ENCODE peak calls at places on chromosomes 6 and 20, in four cellular contexts. G is NT2/D1, P is GM12878, J is HepG2. S is an unnamed sample.

GRCh38 chr6:118660218-118660569 is 8.8 kb upstream of the CEP85L start:
- DNase-seq in P (no peak), J (no peak), G (no peak), S (peak; percentile 74)

GRCh38 chr6:121597654-121598053 is 162.2 kb downstream of the GJA1 start:
- DNase-seq in G (no peak), J (no peak), P (no peak), S (no peak)

GRCh38 chr6:89434954-89435353 is 2.0 kb downstream of the ANKRD6 start:
- DNase-seq in J (no peak), P (no peak), G (no peak), S (no peak)

GRCh38 chr6:63444768-63445167 is 125.0 kb upstream of the LGSN start:
- DNase-seq in P (no peak), G (no peak), J (no peak), S (no peak)

GRCh38 chr6:108948252-108948651 is 100.0 kb downstream of the ARMC2 start:
- DNase-seq in G (no peak), P (no peak), J (no peak), S (no peak)

GRCh38 chr6:148548065-148548748 is 198.6 kb upstream of the UST start:
- DNase-seq in J (no peak), P (no peak), G (no peak), S (no peak)

GRCh38 chr20:60486345-60486744 is 528.1 kb downstream of the CDH26 start:
- DNase-seq in G (no peak), J (no peak), P (no peak), S (no peak)

GRCh38 chr6:158536084-158536890 is 23.6 kb upstream of the TMEM181 start:
- DNase-seq in P (no peak), G (peak; percentile 71), J (peak; percentile 84), S (peak; percentile 85)

GRCh38 chr6:110066091-110066490 is 88.0 kb downstream of the GPR6 start:
- DNase-seq in J (no peak), P (no peak), G (no peak), S (no peak)

GRCh38 chr6:37137881-37138568 is 31.9 kb upstream of the PIM1 start:
- DNase-seq in J (peak; percentile 74), P (no peak), G (no peak), S (no peak)

GRCh38 chr6:157531169-157531985 is 150.4 kb downstream of the ZDHHC14 start:
- DNase-seq in G (no peak), P (no peak), J (peak; percentile 100), S (no peak)

GRCh38 chr6:16810411-16810810 is 49.2 kb upstream of the ATXN1 start:
- DNase-seq in P (no peak), J (no peak), G (no peak), S (no peak)

GRCh38 chr6:79538481-79538971 is 1.3 kb upstream of the LCA5 start:
- DNase-seq in P (no peak), G (no peak), J (no peak), S (no peak)

GRCh38 chr20:58142843-58143185 is 85.6 kb downstream of the ANKRD60 start:
- DNase-seq in G (no peak), P (no peak), J (no peak), S (no peak)

GRCh38 chr6:32885698-32886286 is 31.8 kb downstream of the PSMB9 start:
- DNase-seq in J (peak; percentile 77), G (peak; percentile 18), P (peak; percentile 23), S (no peak)

GRCh38 chr20:8375898-8376297 is 243.8 kb downstream of the PLCB1 start:
- DNase-seq in G (no peak), J (no peak), P (no peak), S (no peak)

GRCh38 chr20:57685134-57685851 is 24.5 kb downstream of the PMEPA1 start:
- DNase-seq in G (no peak), P (no peak), J (no peak), S (no peak)

GRCh38 chr6:5034328-5034727 is 30.5 kb upstream of the RPP40 start:
- DNase-seq in G (no peak), J (no peak), P (no peak), S (no peak)

GRCh38 chr6:17031961-17032360 is 69.9 kb upstream of the STMND1 start:
- DNase-seq in G (no peak), P (no peak), J (no peak), S (no peak)

GRCh38 chr6:165910184-165910583 is 247.1 kb upstream of the PDE10A start:
- DNase-seq in J (no peak), G (no peak), P (no peak), S (no peak)

GRCh38 chr6:43771858-43772570 is 2.0 kb downstream of the VEGFA start:
- DNase-seq in P (no peak), G (no peak), J (peak; percentile 51), S (peak; percentile 74)

GRCh38 chr20:2946988-2947961 is 74.0 kb downstream of the PTPRA start:
- DNase-seq in G (no peak), P (no peak), J (peak; percentile 100), S (peak; percentile 65)

GRCh38 chr20:17628101-17628841 is 53.8 kb downstream of the RRBP1 start:
- DNase-seq in G (no peak), P (no peak), J (no peak), S (no peak)

GRCh38 chr20:60872224-60872623 is 379.8 kb upstream of the CDH4 start:
- DNase-seq in G (no peak), P (no peak), J (no peak), S (no peak)

GRCh38 chr20:35062478-35062877 is 30.1 kb downstream of the TRPC4AP start:
- DNase-seq in G (no peak), J (no peak), P (no peak), S (no peak)

GRCh38 chr6:161837854-161838253 is 564.0 kb upstream of the AGPAT4 start:
- DNase-seq in J (no peak), G (no peak), P (no peak), S (no peak)

GRCh38 chr20:50284811-50285375 is 94.3 kb downstream of the CEBPB start:
- DNase-seq in G (no peak), J (no peak), P (no peak), S (peak; percentile 23)

GRCh38 chr20:40630723-40631631 is 58.1 kb downstream of the MAFB start:
- DNase-seq in G (no peak), P (no peak), J (no peak), S (no peak)

GRCh38 chr20:63895886-63896135 is 885 bp downstream of the DNAJC5 start:
- DNase-seq in J (no peak), G (no peak), P (no peak), S (no peak)

GRCh38 chr6:168137024-168137423 is 58.0 kb upstream of the FRMD1 start:
- DNase-seq in J (no peak), G (no peak), P (no peak), S (no peak)

GRCh38 chr6:138404666-138405337 is 779 bp downstream of the HEBP2 start:
- DNase-seq in G (no peak), J (no peak), P (no peak), S (no peak)

GRCh38 chr6:50962213-50962759 is 143.6 kb downstream of the TFAP2B start:
- DNase-seq in P (no peak), J (no peak), G (no peak), S (no peak)

GRCh38 chr20:44643596-44644383 is 7.7 kb downstream of the ADA start:
- DNase-seq in P (no peak), G (peak; percentile 85), J (peak; percentile 47), S (no peak)

GRCh38 chr20:17940447-17940971 is 28.1 kb downstream of the SNX5 start:
- DNase-seq in J (no peak), P (no peak), G (no peak), S (no peak)

GRCh38 chr20:49521356-49521755 is 38.9 kb upstream of the KCNB1 start:
- DNase-seq in G (no peak), P (no peak), J (no peak), S (no peak)

DNA sequence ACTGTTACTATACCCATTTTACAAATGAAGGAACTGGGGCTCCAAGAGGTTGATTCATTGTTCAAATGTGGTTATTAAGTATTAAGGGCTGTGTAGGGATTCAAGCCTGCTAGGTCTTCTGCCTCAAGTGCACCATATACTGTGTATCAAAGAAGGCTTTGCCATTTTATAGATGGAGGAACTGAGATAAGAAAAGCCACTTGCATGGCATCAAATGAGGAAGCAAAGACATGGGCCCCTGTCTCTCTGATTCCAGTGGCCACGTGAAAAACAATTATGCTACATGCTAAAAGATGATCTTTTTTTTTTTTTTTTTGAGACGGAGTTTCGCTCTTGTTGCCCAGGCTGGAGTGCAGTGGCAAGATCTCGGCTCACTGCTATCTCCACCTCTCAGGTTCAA is 67.0 kb downstream of the TMEM200A start:
- DNase-seq in P (no peak), J (no peak), G (no peak), S (no peak)
- TF ChIP-seq SUZ12 in P (no peak), J (no peak), G (no peak), S (no peak)

GRCh38 chr20:10414982-10415650 is 18.9 kb downstream of the MKKS start:
- DNase-seq in P (no peak), G (peak; percentile 52), J (no peak), S (no peak)
- TF ChIP-seq SUZ12 in P (no peak), G (no peak), J (no peak), S (no peak)

GRCh38 chr6:100780648-100781047 is 100.5 kb downstream of the ASCC3 start:
- DNase-seq in J (no peak), P (no peak), G (no peak), S (no peak)
- TF ChIP-seq SUZ12 in J (no peak), P (no peak), G (no peak), S (no peak)

GRCh38 chr20:24604966-24605365 is 135.5 kb downstream of the SYNDIG1 start:
- DNase-seq in G (no peak), J (no peak), P (no peak), S (no peak)

GRCh38 chr20:24607402-24607801 is 138.0 kb downstream of the SYNDIG1 start:
- DNase-seq in G (no peak), J (no peak), P (no peak), S (no peak)

GRCh38 chr20:24603454-24603853 is 134.0 kb downstream of the SYNDIG1 start:
- DNase-seq in G (no peak), J (no peak), P (no peak), S (no peak)

GRCh38 chr20:24608926-24609667 is 139.7 kb downstream of the SYNDIG1 start:
- DNase-seq in G (no peak), J (no peak), P (peak; percentile 51), S (no peak)

DNA sequence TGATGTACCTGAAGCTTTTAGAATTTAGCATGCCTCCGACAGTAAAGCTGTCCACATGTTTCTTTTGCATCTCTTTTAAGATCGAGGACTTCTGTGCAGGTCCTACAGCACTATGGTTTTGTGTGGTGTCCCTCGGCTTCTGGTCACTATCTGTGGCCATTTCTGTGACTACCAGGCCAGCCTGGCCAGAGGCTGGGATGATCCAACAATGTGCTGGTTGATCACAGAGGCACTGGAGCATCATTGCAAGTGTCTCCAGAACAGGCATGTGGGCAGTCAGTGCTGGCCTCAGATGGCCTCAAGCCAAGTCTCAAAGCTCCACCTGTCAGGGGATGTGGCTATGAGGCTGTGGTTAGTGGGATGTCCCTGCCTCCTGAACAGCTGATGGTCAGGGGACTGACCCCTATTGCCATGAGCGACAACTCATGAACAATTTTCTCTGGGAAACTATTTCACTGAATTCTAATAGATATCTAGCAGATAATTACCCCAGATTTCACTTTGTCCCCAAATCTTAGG is 136.6 kb downstream of the SYNDIG1 start:
- DNase-seq in J (no peak), P (no peak), G (no peak), S (peak; percentile 2)
- TF ChIP-seq SUZ12 in J (no peak), P (no peak), G (no peak), S (no peak)